ENCODE peak calls at places on chromosomes 1 and 21, in four cellular contexts. E is K562, T is A549, O is HepG2. R is an unnamed sample.

GRCh38 chr21:40587786-40588353 is 259.1 kb downstream of the DSCAM start:
- DNase-seq in O (no peak), E (no peak), T (no peak), R (no peak)

GRCh38 chr1:86846166-86846647 is 67.7 kb downstream of the SELENOF start:
- DNase-seq in O (no peak), E (no peak), T (peak), R (no peak)

GRCh38 chr1:219666242-219666641 is 53.3 kb upstream of the ZC3H11B start:
- DNase-seq in E (no peak), O (no peak), T (no peak), R (no peak)

GRCh38 chr1:94614980-94615379 is 73.4 kb upstream of the F3 start:
- DNase-seq in T (no peak), O (no peak), E (no peak), R (no peak)

GRCh38 chr1:24503003-24503751 is 541 bp downstream of the RCAN3 start:
- DNase-seq in E (no peak), O (no peak), T (peak), R (no peak)

GRCh38 chr21:46128106-46128982 is 27.0 kb downstream of the FTCD start:
- DNase-seq in O (no peak), T (no peak), E (peak), R (no peak)

GRCh38 chr21:35323947-35324346 is 274.8 kb upstream of the RUNX1 start:
- DNase-seq in E (no peak), T (no peak), O (no peak), R (no peak)

GRCh38 chr1:99766378-99766800 is at the start of gene FRRS1:
- DNase-seq in E (peak), O (peak), T (peak), R (peak)

GRCh38 chr1:93880731-93881130 is 1.7 kb upstream of the DNTTIP2 start:
- DNase-seq in O (no peak), T (no peak), E (no peak), R (no peak)

GRCh38 chr1:2019571-2020309 is 595 bp downstream of the GABRD start:
- DNase-seq in T (no peak), E (no peak), O (no peak), R (peak)

GRCh38 chr1:207128336-207128921 is 24.4 kb downstream of the C4BPA start:
- DNase-seq in O (peak), E (no peak), T (no peak), R (no peak)

GRCh38 chr1:241606544-241606943 is 33.6 kb downstream of the CHML start:
- DNase-seq in T (peak), E (no peak), O (no peak), R (no peak)

GRCh38 chr1:156502749-156503671 is 2.4 kb upstream of the MEF2D start:
- DNase-seq in E (peak), O (no peak), T (peak), R (peak)

GRCh38 chr1:156505679-156506298 is 5.2 kb upstream of the MEF2D start:
- DNase-seq in T (no peak), E (no peak), O (no peak), R (no peak)

GRCh38 chr1:156504821-156505678 is 4.5 kb upstream of the MEF2D start:
- DNase-seq in T (peak), O (peak), E (peak), R (peak)

GRCh38 chr1:156503672-156504055 is 3.1 kb upstream of the MEF2D start:
- DNase-seq in T (no peak), O (no peak), E (no peak), R (no peak)

DNA sequence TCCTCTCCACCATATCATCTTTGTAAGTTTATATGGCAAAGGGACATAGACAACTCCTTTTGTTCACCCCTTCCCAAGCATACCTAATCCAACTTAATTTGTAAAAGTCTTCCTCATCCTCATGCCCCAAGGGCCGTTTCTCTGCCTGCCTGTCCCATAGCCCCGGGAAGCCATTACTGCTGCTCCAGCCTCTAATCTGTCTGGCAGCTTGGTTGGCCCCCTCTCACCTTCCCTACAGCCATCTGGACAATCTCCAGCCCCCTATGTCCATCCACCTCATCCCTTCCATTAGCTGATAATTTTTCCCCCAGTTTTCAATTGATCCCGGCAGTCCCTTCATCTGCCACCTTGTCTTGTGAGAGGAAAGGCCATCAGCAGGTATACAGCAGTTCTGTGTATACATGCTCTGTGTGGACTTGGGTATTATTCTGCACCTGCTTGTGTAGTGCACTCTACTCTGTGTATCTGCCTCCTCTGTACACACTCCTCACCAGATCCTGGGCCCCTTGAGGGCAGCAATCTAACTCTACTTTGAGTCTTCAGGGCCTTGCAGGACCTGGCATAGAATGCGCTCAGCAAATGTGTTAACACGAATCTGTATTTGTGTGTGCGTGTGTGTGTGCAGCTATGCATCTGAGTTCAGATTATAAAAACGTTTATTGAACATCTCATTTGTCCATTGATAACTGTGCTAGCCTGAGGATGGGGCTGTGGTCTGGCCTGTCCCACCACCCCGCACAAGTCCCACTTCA is 3.7 kb upstream of the MEF2D start:
- DNase-seq in E (peak), T (peak), O (no peak), R (no peak)
- TF ChIP-seq HMGXB4 in E (no peak), T (no peak), O (no peak), R (no peak)

GRCh38 chr1:164559342-164560070 is 522 bp downstream of the PBX1 start:
- DNase-seq in O (peak), E (no peak), T (peak), R (peak)
- TF ChIP-seq JUN in O (no peak), E (no peak), T (no peak), R (no peak)

GRCh38 chr1:112905420-112906154 is 50.4 kb downstream of the SLC16A1 start:
- DNase-seq in E (peak), O (no peak), T (no peak), R (no peak)

GRCh38 chr1:112906155-112906698 is 49.8 kb downstream of the SLC16A1 start:
- DNase-seq in O (no peak), E (peak), T (no peak), R (no peak)

GRCh38 chr1:112911506-112911905 is 44.5 kb downstream of the SLC16A1 start:
- DNase-seq in E (no peak), O (no peak), T (no peak), R (peak)

GRCh38 chr1:112904831-112905227 is 51.2 kb downstream of the SLC16A1 start:
- DNase-seq in O (no peak), T (no peak), E (peak), R (no peak)

GRCh38 chr1:112909847-112910246 is 46.1 kb downstream of the SLC16A1 start:
- DNase-seq in E (no peak), T (no peak), O (no peak), R (no peak)
- TF ChIP-seq HMGXB4 in E (no peak), T (no peak), O (no peak), R (no peak)

DNA sequence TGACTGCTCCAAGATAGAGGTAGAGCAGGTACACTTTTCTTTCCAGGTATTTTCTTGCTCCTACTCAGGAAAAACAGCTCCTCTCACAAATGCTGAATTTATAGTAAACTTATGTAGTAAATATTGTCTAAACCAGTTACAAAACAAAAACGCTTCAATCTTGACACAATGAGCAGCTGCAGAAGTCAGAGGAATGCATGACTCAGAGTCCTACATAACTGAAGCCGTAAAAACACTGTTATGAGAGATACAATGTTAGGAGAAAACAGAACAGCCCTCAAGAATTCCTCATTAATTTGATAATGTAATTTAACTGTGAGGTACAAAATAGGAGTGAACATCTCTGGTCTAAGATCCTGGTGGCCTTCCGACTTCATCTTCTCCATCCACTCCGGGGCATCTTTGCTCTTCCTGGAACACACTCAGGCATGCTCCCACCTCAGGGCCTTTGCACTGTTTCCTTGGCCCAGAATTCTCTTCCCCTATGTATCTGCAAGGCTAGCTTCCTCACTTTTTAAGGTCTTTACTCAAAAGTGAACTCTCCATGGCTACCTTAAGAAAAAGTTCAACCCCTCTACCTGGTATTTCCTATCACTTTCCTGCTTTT is 138.5 kb downstream of the SLC45A1 start:
- DNase-seq in E (no peak), T (no peak), O (no peak), R (no peak)
- TF ChIP-seq JUN in E (no peak), T (no peak), O (no peak), R (no peak)

GRCh38 chr1:153649137-153649866 is 9.2 kb upstream of the SNAPIN start:
- DNase-seq in O (no peak), T (no peak), E (peak), R (no peak)
- TF ChIP-seq HMGXB4 in O (no peak), T (no peak), E (no peak), R (no peak)

GRCh38 chr1:179253286-179253972 is 24.0 kb upstream of the ABL2 start:
- DNase-seq in E (no peak), T (no peak), O (no peak), R (no peak)
- TF ChIP-seq JUN in E (no peak), T (no peak), O (no peak), R (no peak)

DNA sequence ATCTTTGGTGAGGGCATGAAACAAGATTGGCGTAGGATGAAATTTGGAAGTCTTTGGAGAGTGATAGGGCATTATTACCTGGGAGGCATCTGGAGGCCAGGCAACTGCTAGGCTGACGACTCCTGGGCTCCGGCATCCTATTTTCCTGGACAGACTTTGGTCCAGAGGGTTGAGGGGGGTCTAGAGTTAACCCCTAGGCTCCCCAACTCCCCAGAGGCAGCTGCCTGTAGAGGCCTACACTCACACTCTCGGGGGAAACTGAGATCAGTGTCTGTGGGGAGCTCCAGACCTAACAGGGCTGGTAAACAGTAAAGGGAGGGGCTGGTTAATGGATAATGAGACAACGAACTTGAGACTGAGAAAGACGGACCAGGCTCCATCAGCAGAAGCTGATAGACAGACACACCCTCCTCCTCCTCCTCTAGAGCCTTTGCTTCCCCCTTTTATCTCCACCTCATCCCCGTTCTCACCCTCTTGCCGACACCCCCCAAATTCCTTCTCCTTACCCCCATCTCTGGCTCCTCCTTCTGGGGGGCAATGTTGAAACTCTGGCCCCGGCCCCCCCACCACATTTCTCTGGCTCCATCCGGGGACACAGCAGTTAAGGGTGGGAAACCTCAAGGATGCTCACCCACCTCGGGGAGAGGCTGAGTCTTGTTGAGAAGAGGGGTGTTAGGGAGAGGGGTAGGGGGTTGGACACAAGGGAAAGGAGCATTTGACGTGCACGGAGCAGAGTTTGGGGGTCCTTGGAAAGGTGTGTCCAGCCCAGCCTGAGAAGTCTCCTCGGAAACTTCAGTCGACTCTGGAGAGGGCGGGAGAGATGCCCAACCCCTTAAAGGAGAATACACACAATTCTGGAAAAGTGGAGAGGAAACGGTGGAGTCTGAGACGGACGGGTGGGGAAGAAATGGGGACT is at the start of gene MTMR11:
- DNase-seq in T (peak), O (peak), E (peak), R (no peak)
- TF ChIP-seq HMGXB4 in T (no peak), O (no peak), E (no peak), R (no peak)

GRCh38 chr1:18670267-18670910 is 39.7 kb downstream of the PAX7 start:
- DNase-seq in E (no peak), O (no peak), T (no peak), R (no peak)
- TF ChIP-seq JUN in E (no peak), O (no peak), T (no peak), R (no peak)

DNA sequence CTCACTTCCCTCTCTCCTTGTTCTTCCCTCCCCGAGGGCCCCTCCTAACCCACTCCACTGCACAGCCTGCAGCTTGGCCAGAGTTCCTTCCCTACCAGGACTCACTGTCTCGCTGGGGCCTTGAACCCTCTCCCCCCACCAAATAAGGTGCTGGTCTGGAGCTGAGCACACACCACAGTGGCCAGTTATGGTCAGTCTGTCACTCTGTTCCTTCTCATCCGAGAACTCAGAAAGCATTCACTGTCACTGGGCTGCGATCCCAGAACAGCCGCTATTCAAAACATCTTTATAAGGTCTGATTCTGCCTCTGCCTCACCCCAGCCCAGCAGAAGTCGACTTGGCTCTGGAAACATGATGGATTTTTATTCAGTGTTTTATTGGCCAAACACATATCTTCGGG is 19.8 kb upstream of the LBR start:
- DNase-seq in T (no peak), E (no peak), O (no peak), R (no peak)
- TF ChIP-seq HMGXB4 in T (no peak), E (no peak), O (no peak), R (no peak)